ENCODE peak calls at places on chromosomes 11 and 22, in ten cellular contexts. A is GM19239; J is amniotic stem cell; G is head of caudate nucleus; L is activated CD4-positive, alpha-beta T cell treated with anti-CD3 and anti-CD28 coated beads for 48 hours; V is skeletal muscle cell; N is HEK293T; Y is frontal cortex; R is NCI-H1092 treated with DMSO at 0.1 percent for 48 hours; H is activated CD8-positive, alpha-beta memory T cell treated with anti-CD3 and anti-CD28 coated beads, Interleukin-2, amount 50 U/mL, for 4 hours. I is an unnamed sample.

GRCh38 chr11:10108901-10109665 is 184.9 kb downstream of the SBF2 start:
- DNase-seq in A (no peak), J (no peak), G (no peak), L (no peak), V (peak; percentile 64), N (no peak), Y (no peak), R (peak; percentile 23), H (no peak), I (no peak)

GRCh38 chr22:37345863-37346514 is 63.7 kb downstream of the CYTH4 start:
- DNase-seq in A (no peak), J (no peak), G (no peak), L (no peak), V (peak; percentile 82), N (no peak), Y (no peak), R (peak; percentile 23), H (no peak), I (no peak)

GRCh38 chr11:106480581-106481185 is 403.2 kb downstream of the AASDHPPT start:
- DNase-seq in A (no peak), J (no peak), G (no peak), L (no peak), V (no peak), N (no peak), Y (no peak), R (no peak), H (no peak), I (no peak)

GRCh38 chr11:65859134-65859811 is 960 bp upstream of the MUS81 start:
- DNase-seq in A (peak; percentile 82), J (peak; percentile 95), G (peak; percentile 99), L (peak; percentile 99), V (peak; percentile 94), N (peak; percentile 87), Y (peak; percentile 94), R (peak; percentile 99), H (peak; percentile 97), I (peak; percentile 97)

GRCh38 chr11:46260161-46260560 is 17.3 kb upstream of the CREB3L1 start:
- DNase-seq in A (no peak), J (no peak), G (no peak), L (no peak), V (no peak), N (no peak), Y (no peak), R (peak; percentile 37), H (no peak), I (no peak)

GRCh38 chr11:69438286-69438920 is 43.1 kb upstream of the LINC01488 start:
- DNase-seq in A (no peak), J (no peak), G (no peak), L (no peak), V (no peak), N (no peak), Y (no peak), R (no peak), H (no peak), I (no peak)

GRCh38 chr11:128719556-128719824 is 25.6 kb downstream of the FLI1 start:
- DNase-seq in A (no peak), J (no peak), G (no peak), L (no peak), V (no peak), N (no peak), Y (no peak), R (no peak), H (no peak), I (no peak)

GRCh38 chr11:19595840-19596751 is 116.5 kb upstream of the NAV2 start:
- DNase-seq in A (no peak), J (peak; percentile 89), G (peak; percentile 51), L (no peak), V (peak; percentile 82), N (no peak), Y (no peak), R (no peak), H (no peak), I (peak; percentile 11)

GRCh38 chr22:50701076-50701419 is 28.4 kb downstream of the SHANK3 start:
- DNase-seq in A (no peak), J (no peak), G (peak; percentile 4), L (no peak), V (no peak), N (no peak), Y (no peak), R (no peak), H (no peak), I (no peak)

GRCh38 chr22:43419371-43420080 is 7.7 kb downstream of the MPPED1 start:
- DNase-seq in A (no peak), J (no peak), G (no peak), L (no peak), V (no peak), N (no peak), Y (no peak), R (no peak), H (no peak), I (no peak)

GRCh38 chr11:129896062-129896461 is 684 bp upstream of the NFRKB start:
- DNase-seq in A (no peak), J (no peak), G (no peak), L (no peak), V (no peak), N (no peak), Y (no peak), R (no peak), H (no peak), I (no peak)

GRCh38 chr11:63933459-63933858 is 5.3 kb upstream of the NAA40 start:
- DNase-seq in A (no peak), J (no peak), G (no peak), L (no peak), V (no peak), N (no peak), Y (no peak), R (no peak), H (no peak), I (no peak)

GRCh38 chr22:38758276-38758945 is 2.6 kb upstream of the SUN2 start:
- DNase-seq in A (no peak), J (no peak), G (peak; percentile 65), L (peak; percentile 84), V (no peak), N (no peak), Y (no peak), R (no peak), H (peak; percentile 81), I (no peak)

GRCh38 chr11:118610773-118611432 is 3.5 kb downstream of the PHLDB1 start:
- DNase-seq in A (peak; percentile 58), J (peak; percentile 32), G (peak; percentile 70), L (peak; percentile 91), V (no peak), N (peak; percentile 59), Y (peak; percentile 53), R (peak; percentile 37), H (peak; percentile 91), I (peak; percentile 29)

GRCh38 chr11:81007046-81007445 is 1566.2 kb upstream of the TENM4 start:
- DNase-seq in A (no peak), J (no peak), G (no peak), L (no peak), V (no peak), N (no peak), Y (peak; percentile 3), R (peak; percentile 9), H (no peak), I (no peak)

GRCh38 chr22:19105867-19106802 is 16.1 kb downstream of the DGCR2 start:
- DNase-seq in A (no peak), J (no peak), G (no peak), L (peak; percentile 54), V (no peak), N (peak; percentile 49), Y (no peak), R (no peak), H (peak; percentile 53), I (no peak)

GRCh38 chr22:33050614-33051230 is 7.5 kb downstream of the SYN3 start:
- DNase-seq in A (no peak), J (no peak), G (no peak), L (no peak), V (no peak), N (no peak), Y (no peak), R (no peak), H (no peak), I (no peak)

GRCh38 chr11:76313913-76314740 is 66.8 kb downstream of the THAP12 start:
- DNase-seq in A (no peak), J (no peak), G (no peak), L (no peak), V (no peak), N (no peak), Y (no peak), R (no peak), H (no peak), I (no peak)

GRCh38 chr11:111759375-111759774 is 6.8 kb downstream of the PPP2R1B start:
- DNase-seq in A (no peak), J (no peak), G (no peak), L (no peak), V (no peak), N (no peak), Y (no peak), R (no peak), H (no peak), I (no peak)

GRCh38 chr11:103993502-103993901 is 42.9 kb upstream of the DDI1 start:
- DNase-seq in A (no peak), J (no peak), G (no peak), L (no peak), V (no peak), N (no peak), Y (no peak), R (no peak), H (no peak), I (no peak)

GRCh38 chr22:40679249-40679963 is at the start of gene MCHR1:
- DNase-seq in A (no peak), J (no peak), G (no peak), L (no peak), V (no peak), N (no peak), Y (peak; percentile 62), R (no peak), H (no peak), I (no peak)

I was measured in A549.